ENCODE peak calls at places on chromosomes 16 and 17, in four cellular contexts. One of them, this sample, is unnamed.

GRCh38 chr17:73255671-73256181 is 6.0 kb downstream of the CPSF4L start:
- DNase-seq in stimulated activated CD4-positive, alpha-beta T cell treated with anti-CD3 and anti-CD28 coated beads, Interleukin-1b, Interleukin-23, amount 100 ng/mL, for 24 hours: peak
- DNase-seq in right cardiac atrium: peak
- DNase-seq in GM13977: peak
- DNase-seq in this sample: no peak

GRCh38 chr16:49009204-49009603 is 272.4 kb downstream of the CBLN1 start:
- DNase-seq in right cardiac atrium: no peak
- DNase-seq in stimulated activated CD4-positive, alpha-beta T cell treated with anti-CD3 and anti-CD28 coated beads, Interleukin-1b, Interleukin-23, amount 100 ng/mL, for 24 hours: no peak
- DNase-seq in GM13977: no peak
- DNase-seq in this sample: no peak

GRCh38 chr17:80991645-80992076 is at the start of gene CHMP6:
- DNase-seq in stimulated activated CD4-positive, alpha-beta T cell treated with anti-CD3 and anti-CD28 coated beads, Interleukin-1b, Interleukin-23, amount 100 ng/mL, for 24 hours: peak
- DNase-seq in right cardiac atrium: peak
- DNase-seq in GM13977: peak
- DNase-seq in this sample: no peak

GRCh38 chr17:63042443-63042842 is 76.4 kb downstream of the TANC2 start:
- DNase-seq in GM13977: no peak
- DNase-seq in stimulated activated CD4-positive, alpha-beta T cell treated with anti-CD3 and anti-CD28 coated beads, Interleukin-1b, Interleukin-23, amount 100 ng/mL, for 24 hours: no peak
- DNase-seq in right cardiac atrium: no peak
- DNase-seq in this sample: no peak

GRCh38 chr16:8886593-8887437 is 4.7 kb downstream of the LITAFD start:
- DNase-seq in GM13977: no peak
- DNase-seq in stimulated activated CD4-positive, alpha-beta T cell treated with anti-CD3 and anti-CD28 coated beads, Interleukin-1b, Interleukin-23, amount 100 ng/mL, for 24 hours: no peak
- DNase-seq in right cardiac atrium: no peak
- DNase-seq in this sample: no peak

GRCh38 chr17:43591750-43592562 is 45.8 kb upstream of the ETV4 start:
- DNase-seq in right cardiac atrium: peak
- DNase-seq in GM13977: no peak
- DNase-seq in stimulated activated CD4-positive, alpha-beta T cell treated with anti-CD3 and anti-CD28 coated beads, Interleukin-1b, Interleukin-23, amount 100 ng/mL, for 24 hours: no peak
- DNase-seq in this sample: no peak

GRCh38 chr16:29148867-29149272 is 164.0 kb downstream of the LAT start:
- DNase-seq in stimulated activated CD4-positive, alpha-beta T cell treated with anti-CD3 and anti-CD28 coated beads, Interleukin-1b, Interleukin-23, amount 100 ng/mL, for 24 hours: peak
- DNase-seq in GM13977: peak
- DNase-seq in right cardiac atrium: peak
- DNase-seq in this sample: no peak

GRCh38 chr16:54284931-54285413 is 1.6 kb downstream of the IRX3 start:
- DNase-seq in stimulated activated CD4-positive, alpha-beta T cell treated with anti-CD3 and anti-CD28 coated beads, Interleukin-1b, Interleukin-23, amount 100 ng/mL, for 24 hours: no peak
- DNase-seq in GM13977: no peak
- DNase-seq in right cardiac atrium: peak
- DNase-seq in this sample: no peak

GRCh38 chr16:57615813-57616212 is 12.6 kb upstream of the ADGRG1 start:
- DNase-seq in stimulated activated CD4-positive, alpha-beta T cell treated with anti-CD3 and anti-CD28 coated beads, Interleukin-1b, Interleukin-23, amount 100 ng/mL, for 24 hours: no peak
- DNase-seq in GM13977: no peak
- DNase-seq in right cardiac atrium: no peak
- DNase-seq in this sample: no peak

GRCh38 chr17:34068506-34069035 is 186.5 kb upstream of the CCL2 start:
- DNase-seq in right cardiac atrium: no peak
- DNase-seq in GM13977: no peak
- DNase-seq in stimulated activated CD4-positive, alpha-beta T cell treated with anti-CD3 and anti-CD28 coated beads, Interleukin-1b, Interleukin-23, amount 100 ng/mL, for 24 hours: no peak
- DNase-seq in this sample: no peak

GRCh38 chr17:43840814-43841213 is 6.2 kb upstream of the CD300LG start:
- DNase-seq in right cardiac atrium: no peak
- DNase-seq in GM13977: no peak
- DNase-seq in stimulated activated CD4-positive, alpha-beta T cell treated with anti-CD3 and anti-CD28 coated beads, Interleukin-1b, Interleukin-23, amount 100 ng/mL, for 24 hours: no peak
- DNase-seq in this sample: no peak

GRCh38 chr16:90023078-90023447 is 3.8 kb upstream of the DBNDD1 start:
- DNase-seq in GM13977: no peak
- DNase-seq in stimulated activated CD4-positive, alpha-beta T cell treated with anti-CD3 and anti-CD28 coated beads, Interleukin-1b, Interleukin-23, amount 100 ng/mL, for 24 hours: no peak
- DNase-seq in right cardiac atrium: no peak
- DNase-seq in this sample: no peak

GRCh38 chr17:78407387-78407990 is 29.0 kb downstream of the PGS1 start:
- DNase-seq in GM13977: no peak
- DNase-seq in right cardiac atrium: no peak
- DNase-seq in stimulated activated CD4-positive, alpha-beta T cell treated with anti-CD3 and anti-CD28 coated beads, Interleukin-1b, Interleukin-23, amount 100 ng/mL, for 24 hours: no peak
- DNase-seq in this sample: no peak

GRCh38 chr16:71440669-71441347 is 1.0 kb downstream of the TLE7 start:
- DNase-seq in stimulated activated CD4-positive, alpha-beta T cell treated with anti-CD3 and anti-CD28 coated beads, Interleukin-1b, Interleukin-23, amount 100 ng/mL, for 24 hours: no peak
- DNase-seq in GM13977: peak
- DNase-seq in right cardiac atrium: no peak
- DNase-seq in this sample: no peak

GRCh38 chr17:29612404-29613370 is 10.0 kb downstream of the CORO6 start:
- DNase-seq in right cardiac atrium: no peak
- DNase-seq in GM13977: no peak
- DNase-seq in stimulated activated CD4-positive, alpha-beta T cell treated with anti-CD3 and anti-CD28 coated beads, Interleukin-1b, Interleukin-23, amount 100 ng/mL, for 24 hours: no peak
- DNase-seq in this sample: no peak